ENCODE peak calls at places on chromosomes 5 and 9, in eight cellular contexts. Q is MCF 10A, S is AG10803, X is PC-9, J is mammary epithelial cell, V is brain microvascular endothelial cell, R is prostate gland, O is choroid plexus epithelial cell. W is an unnamed sample.
A peak's percentile ranks its signal among the peaks of the same experiment; 100 is the strongest.

GRCh38 chr5:2758632-2759031 is 7.2 kb upstream of the IRX2 start:
- DNase-seq in O (no peak), X (no peak), V (no peak), R (no peak), S (no peak), J (peak; percentile 11), Q (peak; percentile 87), W (no peak)

GRCh38 chr5:132019857-132020555 is 8.5 kb upstream of the ACSL6 start:
- DNase-seq in S (no peak), R (peak; percentile 2), V (no peak), J (peak; percentile 46), O (no peak), Q (no peak), X (no peak), W (no peak)

GRCh38 chr5:166111021-166111420 is 2180.4 kb upstream of the WWC1 start:
- DNase-seq in X (no peak), R (no peak), O (no peak), Q (no peak), S (no peak), J (no peak), V (no peak), W (no peak)

GRCh38 chr5:74517700-74518099 is 122.8 kb downstream of the ENC1 start:
- DNase-seq in S (peak; percentile 49), Q (peak; percentile 65), V (peak; percentile 82), J (peak; percentile 65), X (no peak), R (no peak), O (peak; percentile 73), W (no peak)

GRCh38 chr9:650362-650761 is 191.1 kb upstream of the DMRT1 start:
- DNase-seq in R (no peak), X (no peak), S (no peak), Q (no peak), V (no peak), J (no peak), O (no peak), W (no peak)

GRCh38 chr9:94900222-94901018 is 173.9 kb downstream of the AOPEP start:
- DNase-seq in X (no peak), J (peak; percentile 79), R (no peak), Q (peak; percentile 94), S (peak; percentile 99), O (peak; percentile 98), V (peak; percentile 89), W (no peak)

GRCh38 chr5:38616061-38616460 is 59.6 kb upstream of the LIFR start:
- DNase-seq in R (no peak), Q (no peak), J (no peak), V (no peak), X (no peak), O (peak; percentile 73), S (peak; percentile 91), W (no peak)

GRCh38 chr9:123996731-123997421 is 14.7 kb upstream of the LHX2 start:
- DNase-seq in R (no peak), Q (peak; percentile 78), S (no peak), J (peak; percentile 50), V (no peak), O (peak; percentile 65), X (no peak), W (no peak)

GRCh38 chr9:100397867-100398266 is 29.1 kb upstream of the MSANTD3 start:
- DNase-seq in S (no peak), V (no peak), O (no peak), J (no peak), R (no peak), X (no peak), Q (no peak), W (no peak)

GRCh38 chr5:82406200-82406773 is 128.1 kb upstream of the RPS23 start:
- DNase-seq in S (peak; percentile 88), R (no peak), O (peak; percentile 97), V (peak; percentile 97), Q (peak; percentile 99), X (peak; percentile 53), J (peak; percentile 100), W (peak; percentile 24)

GRCh38 chr9:131178382-131178781 is 53.0 kb downstream of the NUP214 start:
- DNase-seq in Q (peak; percentile 57), X (peak; percentile 63), R (peak; percentile 46), O (peak; percentile 80), S (peak; percentile 63), J (peak; percentile 36), V (peak; percentile 66), W (peak; percentile 79)

GRCh38 chr5:146622391-146622790 is 106.4 kb upstream of the GPR151 start:
- DNase-seq in X (no peak), V (no peak), Q (no peak), J (no peak), R (no peak), O (peak; percentile 9), S (no peak), W (no peak)
- TF ChIP-seq CTCF in X (peak; percentile 53), V (peak; percentile 58), Q (peak; percentile 44), J (peak; percentile 52), R (no peak), O (peak; percentile 49), S (peak; percentile 25), W (no peak)

DNA sequence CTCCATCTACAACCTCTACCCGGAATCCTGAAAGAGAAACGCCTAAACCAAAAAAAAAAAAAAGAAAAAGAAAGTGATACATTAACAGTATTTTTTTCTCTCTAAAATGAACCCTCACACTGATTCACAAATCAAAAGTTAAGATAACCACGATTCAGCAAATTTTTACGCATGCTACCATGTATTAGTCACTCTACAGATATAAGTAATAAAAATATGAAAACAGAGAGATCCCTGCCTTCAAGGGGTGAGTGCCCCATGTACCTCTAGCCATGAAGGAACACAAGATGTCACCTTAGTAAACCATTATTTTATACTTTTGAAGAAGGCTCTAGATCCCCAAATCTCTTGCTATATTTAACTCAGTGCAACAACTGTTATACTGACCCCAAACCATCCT is 33.4 kb downstream of the CEMIP2 start:
- DNase-seq in O (no peak), R (no peak), V (no peak), X (no peak), J (no peak), Q (no peak), S (no peak), W (no peak)
- TF ChIP-seq CTCF in O (no peak), R (no peak), V (no peak), X (no peak), J (no peak), Q (no peak), S (no peak), W (no peak)

GRCh38 chr9:137294684-137295312 is 7.3 kb downstream of the NRARP start:
- DNase-seq in S (no peak), O (peak; percentile 71), J (peak; percentile 37), V (no peak), Q (no peak), R (no peak), X (no peak), W (peak; percentile 20)
- TF ChIP-seq CTCF in S (peak; percentile 37), O (peak; percentile 62), J (peak; percentile 57), V (peak; percentile 65), Q (peak; percentile 30), R (no peak), X (peak; percentile 45), W (no peak)

GRCh38 chr5:150122158-150122510 is 33.5 kb downstream of the PDGFRB start:
- DNase-seq in S (no peak), O (no peak), J (peak; percentile 23), X (peak; percentile 57), Q (peak; percentile 63), V (no peak), R (no peak), W (no peak)
- TF ChIP-seq CTCF in S (peak; percentile 19), O (peak; percentile 40), J (peak; percentile 51), X (peak; percentile 68), Q (peak; percentile 62), V (peak; percentile 46), R (no peak), W (no peak)

DNA sequence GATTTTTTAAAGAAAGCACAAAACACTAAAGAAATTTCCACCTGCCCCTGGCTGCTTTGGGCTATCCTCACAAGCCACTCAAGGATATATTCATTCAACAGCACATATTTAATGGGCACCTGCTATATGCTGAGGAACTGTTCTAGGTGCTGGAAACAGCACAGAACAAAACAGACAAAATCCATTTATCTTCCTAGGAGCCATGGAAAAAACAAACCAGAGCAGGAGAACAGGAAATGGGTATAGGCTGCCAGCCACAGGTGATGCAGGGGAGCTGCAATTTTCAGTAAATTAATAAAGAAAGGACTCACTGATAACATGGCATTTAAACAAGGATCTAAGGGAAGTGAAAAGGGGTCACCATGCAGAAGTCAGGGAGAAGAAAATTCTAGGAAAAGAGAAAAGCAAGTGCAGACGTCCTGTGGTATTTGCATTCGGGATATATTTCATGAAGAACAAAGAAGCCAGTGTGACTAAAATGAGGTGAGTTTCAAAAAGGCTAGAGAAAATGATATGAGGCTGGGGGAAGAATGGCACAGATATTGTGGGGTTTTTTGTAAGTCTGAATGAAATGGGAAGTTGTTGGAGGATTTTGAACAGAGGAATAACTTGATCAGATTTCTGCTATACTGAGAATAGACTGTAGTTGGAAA is 152.2 kb downstream of the ADAMTSL1 start:
- DNase-seq in V (no peak), X (no peak), J (peak; percentile 23), O (no peak), Q (peak; percentile 12), S (no peak), R (no peak), W (no peak)
- TF ChIP-seq CTCF in V (peak; percentile 28), X (no peak), J (peak; percentile 41), O (no peak), Q (no peak), S (no peak), R (no peak), W (no peak)

DNA sequence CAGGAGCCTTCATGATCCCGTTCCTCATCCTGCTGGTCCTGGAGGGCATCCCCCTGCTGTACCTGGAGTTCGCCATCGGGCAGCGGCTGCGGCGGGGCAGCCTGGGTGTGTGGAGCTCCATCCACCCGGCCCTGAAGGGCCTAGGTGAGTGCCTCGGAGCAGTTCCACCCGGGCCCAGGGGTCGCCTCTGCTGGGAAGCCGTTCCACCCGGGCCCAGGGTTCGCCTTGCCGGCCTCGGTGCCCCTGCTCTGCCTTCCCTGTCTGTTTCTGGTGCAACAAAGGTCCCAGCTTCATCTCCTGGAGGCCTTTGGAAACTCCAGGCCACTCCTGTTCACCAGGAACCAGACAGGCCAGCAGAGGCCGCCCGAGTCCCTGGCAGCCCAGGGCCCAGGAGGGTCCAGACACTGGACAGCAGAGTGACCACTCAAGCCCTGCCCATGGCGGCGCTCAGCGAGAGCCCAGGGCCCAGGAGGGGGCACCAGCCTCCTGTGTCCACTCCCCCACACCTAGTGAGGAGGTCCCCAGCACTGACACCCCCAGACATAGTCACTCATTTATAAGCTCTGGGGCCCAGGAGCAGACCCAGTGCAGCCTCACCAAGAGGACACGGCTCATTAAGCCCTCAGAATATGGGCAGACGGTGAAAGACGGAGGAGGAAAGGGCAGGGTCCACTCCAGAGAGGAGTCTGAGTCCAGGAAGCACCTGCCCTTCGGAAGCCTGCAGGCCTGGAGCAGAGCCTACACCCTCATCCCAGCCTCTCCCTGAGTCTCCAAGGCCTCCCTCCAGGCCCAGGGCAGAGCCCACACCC is 7.6 kb downstream of the SLC6A19 start:
- DNase-seq in O (peak; percentile 28), X (peak; percentile 41), R (no peak), Q (peak; percentile 33), V (no peak), S (peak; percentile 5), J (no peak), W (peak; percentile 72)
- TF ChIP-seq CTCF in O (peak; percentile 59), X (peak; percentile 50), R (peak; percentile 32), Q (peak; percentile 45), V (peak; percentile 62), S (peak; percentile 51), J (peak; percentile 60), W (peak; percentile 38)

GRCh38 chr9:28946648-28947047 is 1373.4 kb upstream of the C9orf72 start:
- DNase-seq in S (no peak), Q (no peak), V (no peak), R (no peak), J (peak; percentile 69), O (no peak), X (no peak), W (no peak)
- TF ChIP-seq CTCF in S (no peak), Q (no peak), V (no peak), R (no peak), J (no peak), O (no peak), X (no peak), W (no peak)

GRCh38 chr5:97297063-97297715 is 114.1 kb upstream of the RIOK2 start:
- DNase-seq in J (peak; percentile 6), S (peak; percentile 35), V (peak; percentile 52), Q (peak; percentile 56), O (peak; percentile 16), R (no peak), X (peak; percentile 39), W (peak; percentile 38)
- TF ChIP-seq CTCF in J (peak; percentile 45), S (peak; percentile 47), V (peak; percentile 60), Q (peak; percentile 26), O (peak; percentile 46), R (no peak), X (peak; percentile 70), W (peak; percentile 64)

W was measured in nephron progenitor cell.